ENCODE peak calls at places on chromosomes 13 and 19, in six cellular contexts. Z, M, L, B, S and I are unnamed samples.

GRCh38 chr13:49466240-49466914 is 22.3 kb downstream of the SETDB2 start:
- DNase-seq in S (no peak), L (no peak), M (no peak), Z (no peak), B (no peak), I (no peak)

GRCh38 chr13:28022848-28023518 is 34.5 kb upstream of the URAD start:
- DNase-seq in S (peak; percentile 28), B (no peak), L (no peak), M (peak; percentile 10), Z (no peak), I (no peak)

GRCh38 chr19:13920940-13921744 is 15.1 kb downstream of the CC2D1A start:
- DNase-seq in S (peak; percentile 57), M (no peak), B (no peak), Z (no peak), L (peak; percentile 71), I (no peak)

GRCh38 chr13:110149036-110149435 is 157.9 kb downstream of the COL4A1 start:
- DNase-seq in S (no peak), L (no peak), B (no peak), Z (no peak), M (no peak), I (no peak)

GRCh38 chr13:74620711-74621110 is 486.5 kb upstream of the KLF12 start:
- DNase-seq in M (no peak), B (no peak), S (no peak), Z (no peak), L (no peak), I (no peak)

GRCh38 chr13:102020611-102021216 is 381.1 kb downstream of the FGF14 start:
- DNase-seq in M (no peak), Z (no peak), L (no peak), S (no peak), B (no peak), I (peak; percentile 4)

GRCh38 chr19:5940260-5941208 is 26.5 kb downstream of the CAPS start:
- DNase-seq in L (no peak), Z (no peak), B (no peak), S (no peak), M (no peak), I (no peak)

GRCh38 chr13:90585392-90585791 is 762.1 kb upstream of the MIR17HG start:
- DNase-seq in L (no peak), M (no peak), B (no peak), S (no peak), Z (no peak), I (no peak)

GRCh38 chr19:38429055-38429810 is 3.2 kb upstream of the RASGRP4 start:
- DNase-seq in L (no peak), S (no peak), B (no peak), M (no peak), Z (no peak), I (no peak)

GRCh38 chr19:45115809-45116615 is 23.0 kb downstream of the PPP1R37 start:
- DNase-seq in B (peak; percentile 47), M (no peak), S (no peak), Z (no peak), L (no peak), I (no peak)

GRCh38 chr19:13965377-13965896 is 13.1 kb downstream of the DCAF15 start:
- DNase-seq in M (no peak), L (no peak), Z (no peak), S (no peak), B (no peak), I (no peak)

GRCh38 chr13:49052801-49053200 is 77.1 kb downstream of the FNDC3A start:
- DNase-seq in Z (no peak), B (no peak), M (no peak), S (no peak), L (no peak), I (no peak)

GRCh38 chr13:80371840-80372509 is 31.0 kb upstream of the SPRY2 start:
- DNase-seq in Z (no peak), L (no peak), S (no peak), B (no peak), M (no peak), I (no peak)

GRCh38 chr13:106468207-106468606 is 67.3 kb downstream of the EFNB2 start:
- DNase-seq in L (no peak), B (no peak), M (no peak), Z (no peak), S (no peak), I (no peak)

GRCh38 chr13:28710161-28710560 is 8.6 kb downstream of the SLC46A3 start:
- DNase-seq in S (no peak), Z (no peak), L (no peak), B (no peak), M (no peak), I (no peak)

GRCh38 chr13:28046981-28047380 is 53.4 kb downstream of the FLT3 start:
- DNase-seq in L (no peak), S (peak; percentile 75), B (no peak), Z (no peak), M (no peak), I (no peak)

GRCh38 chr13:41563501-41564001 is 106.2 kb downstream of the RGCC start:
- DNase-seq in S (peak; percentile 81), M (no peak), Z (no peak), B (no peak), L (no peak), I (no peak)

GRCh38 chr13:39196957-39197644 is 158.8 kb downstream of the NHLRC3 start:
- DNase-seq in M (no peak), B (no peak), L (peak; percentile 35), Z (no peak), S (no peak), I (no peak)

GRCh38 chr13:49218493-49219051 is 1.6 kb upstream of the MLNR start:
- DNase-seq in L (no peak), B (no peak), M (peak; percentile 14), S (no peak), Z (no peak), I (no peak)

GRCh38 chr13:46628622-46629365 is 75.8 kb downstream of the LRCH1 start:
- DNase-seq in S (no peak), L (no peak), Z (no peak), M (no peak), B (no peak), I (no peak)

GRCh38 chr13:65275838-65276630 is 1954.1 kb downstream of the PCDH9 start:
- DNase-seq in M (no peak), L (no peak), S (no peak), Z (no peak), B (no peak), I (no peak)

GRCh38 chr19:10639836-10640235 is 14.3 kb upstream of the ILF3 start:
- DNase-seq in L (peak; percentile 89), B (no peak), M (no peak), Z (no peak), S (no peak), I (no peak)

GRCh38 chr19:10637894-10638293 is 12.5 kb downstream of the SLC44A2 start:
- DNase-seq in M (no peak), L (no peak), Z (no peak), B (no peak), S (no peak), I (no peak)

GRCh38 chr19:10634430-10634829 is 9.1 kb downstream of the SLC44A2 start:
- DNase-seq in M (no peak), Z (no peak), S (no peak), B (no peak), L (no peak), I (no peak)

GRCh38 chr19:10636304-10636972 is 11.1 kb downstream of the SLC44A2 start:
- DNase-seq in B (no peak), L (no peak), S (no peak), M (no peak), Z (no peak), I (no peak)

GRCh38 chr19:10634881-10635463 is 9.6 kb downstream of the SLC44A2 start:
- DNase-seq in B (no peak), L (no peak), M (no peak), S (no peak), Z (no peak), I (no peak)
- TF ChIP-seq CTCF in B (no peak), L (no peak), M (no peak), S (no peak), Z (no peak), I (no peak)

GRCh38 chr13:96279904-96280303 is 190.0 kb downstream of the HS6ST3 start:
- DNase-seq in M (no peak), S (no peak), B (no peak), L (no peak), Z (no peak), I (no peak)

GRCh38 chr13:96284971-96285370 is 195.1 kb downstream of the HS6ST3 start:
- DNase-seq in L (no peak), B (no peak), M (no peak), S (no peak), Z (no peak), I (no peak)

GRCh38 chr13:96285729-96286128 is 195.8 kb downstream of the HS6ST3 start:
- DNase-seq in S (no peak), Z (no peak), M (no peak), B (no peak), L (no peak), I (no peak)
- TF ChIP-seq CTCF in S (no peak), Z (no peak), M (no peak), B (no peak), L (no peak), I (no peak)

DNA sequence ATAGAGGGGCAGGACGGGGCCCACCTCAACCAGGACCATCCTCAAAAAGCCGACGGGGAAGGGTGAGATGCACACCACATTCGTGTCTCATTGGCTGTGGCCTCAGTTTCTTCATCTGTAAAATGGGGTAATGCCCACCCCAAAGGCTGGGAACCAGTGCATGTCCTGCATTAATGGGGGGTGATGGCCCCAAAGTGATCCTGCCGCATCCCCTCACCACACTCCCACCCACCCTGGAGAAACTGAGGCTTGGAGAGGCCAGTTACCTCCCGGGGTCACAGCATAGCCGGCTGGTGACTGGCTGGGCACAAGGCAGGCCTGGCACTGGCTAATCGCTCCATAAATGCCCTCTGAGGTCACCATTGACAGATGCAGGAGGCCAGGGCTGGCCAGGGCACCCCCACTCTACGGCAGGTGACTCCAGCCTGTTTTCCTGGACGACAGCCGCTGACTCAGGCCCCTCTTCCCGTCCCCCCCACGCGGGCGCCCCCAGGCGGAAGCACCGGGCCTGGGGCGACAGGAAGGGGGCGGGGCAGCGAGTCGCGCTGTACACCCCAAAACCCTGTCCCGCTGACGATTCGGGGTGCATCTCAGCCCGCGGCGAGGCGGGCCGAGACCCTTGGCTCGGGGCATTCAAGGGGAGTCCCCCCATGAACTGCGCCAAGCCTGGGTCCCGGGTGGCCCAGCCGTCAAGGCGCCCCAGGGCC is 483 bp upstream of the MIDN start:
- DNase-seq in B (peak; percentile 91), M (peak; percentile 57), Z (peak; percentile 57), S (peak; percentile 56), L (peak; percentile 67), I (peak; percentile 74)
- TF ChIP-seq CTCF in B (peak; percentile 44), M (no peak), Z (no peak), S (peak; percentile 37), L (peak; percentile 43), I (no peak)

DNA sequence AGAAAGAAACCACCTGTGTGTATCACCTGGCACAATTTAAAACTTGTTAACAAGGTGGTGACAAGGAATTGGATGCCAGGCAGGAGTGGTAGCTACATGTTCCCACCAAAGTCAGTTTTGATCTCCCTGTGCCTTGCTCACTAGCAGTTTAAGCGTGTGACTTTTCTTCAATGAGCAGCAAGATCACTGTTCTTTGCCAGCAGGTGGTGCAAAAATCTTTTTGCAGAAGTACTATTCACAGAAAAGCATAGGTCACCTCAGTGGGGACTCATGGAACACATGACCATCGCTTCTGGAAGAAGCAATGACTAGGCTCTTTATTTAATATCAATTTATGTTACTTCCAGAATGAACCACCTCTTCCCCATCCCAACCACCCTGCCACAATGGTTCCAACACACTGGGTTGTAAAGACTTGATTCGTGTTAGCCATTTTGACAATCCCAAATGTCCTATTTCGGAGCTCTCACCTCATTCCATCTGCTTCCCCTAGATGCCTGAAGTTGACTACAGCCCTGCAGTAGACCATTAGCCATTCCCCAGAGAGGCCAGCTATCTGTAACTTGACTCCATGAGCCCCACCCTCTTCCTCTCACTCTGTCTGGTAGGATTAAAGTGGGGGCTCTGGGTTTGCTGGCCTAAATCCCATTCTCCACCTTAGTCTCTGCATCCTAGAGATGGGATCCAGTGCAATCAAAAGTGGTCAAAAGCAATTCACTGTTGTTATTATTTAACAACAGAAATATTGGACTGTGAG is 59.1 kb upstream of the TNFRSF19 start:
- DNase-seq in L (peak; percentile 89), Z (no peak), S (no peak), B (no peak), M (peak; percentile 6), I (no peak)
- TF ChIP-seq CTCF in L (peak; percentile 47), Z (no peak), S (peak; percentile 40), B (peak; percentile 34), M (no peak), I (no peak)